ENCODE peak calls at places on chromosomes 1 and 21, in four cellular contexts. P is IMR-90; A is T-helper 1 cell; Z is activated T-helper 1 cell treated with anti-CD3 and anti-CD28 coated beads, Interleukin-2, amount 50 U/mL, for 16 hours. I is an unnamed sample.

GRCh38 chr1:103489881-103490280 is 35.6 kb upstream of the RNPC3 start:
- DNase-seq in P (peak), A (no peak), Z (no peak), I (peak)

GRCh38 chr1:192485692-192486436 is 89.7 kb upstream of the RGS1 start:
- DNase-seq in P (peak), A (no peak), Z (no peak), I (peak)

GRCh38 chr1:10020668-10021067 is 12.1 kb upstream of the UBE4B start:
- DNase-seq in P (no peak), A (no peak), Z (no peak), I (no peak)

GRCh38 chr21:34189506-34189905 is 116.1 kb downstream of the MRPS6 start:
- DNase-seq in P (no peak), A (no peak), Z (no peak), I (no peak)

GRCh38 chr1:17944606-17945005 is 163.0 kb upstream of the IGSF21 start:
- DNase-seq in P (no peak), A (no peak), Z (no peak), I (no peak)

GRCh38 chr1:51973587-51974474 is 16.7 kb downstream of the RAB3B start:
- DNase-seq in P (peak), A (no peak), Z (no peak), I (no peak)

GRCh38 chr1:150366416-150367296 is 2.7 kb downstream of the RPRD2 start:
- DNase-seq in P (peak), A (no peak), Z (no peak), I (no peak)

GRCh38 chr1:15251807-15252546 is 5.0 kb downstream of the FHAD1 start:
- DNase-seq in P (no peak), A (no peak), Z (no peak), I (no peak)

I was measured in choroid plexus epithelial cell.